ENCODE peak calls at places on chromosomes 13 and 19, in five cellular contexts. H is colonic mucosa, K is brain microvascular endothelial cell, T is testis, R is caudate nucleus. A is an unnamed sample.

GRCh38 chr19:48607359-48607755 is 815 bp downstream of the SPACA4 start:
- DNase-seq in R (no peak), T (no peak), K (no peak), H (no peak), A (no peak)

GRCh38 chr13:95624020-95624419 is 20.5 kb downstream of the DZIP1 start:
- DNase-seq in H (peak; percentile 29), R (no peak), K (no peak), T (no peak), A (peak; percentile 9)

GRCh38 chr19:47762615-47763308 is 15.7 kb upstream of the SELENOW start:
- DNase-seq in K (no peak), T (no peak), H (no peak), R (no peak), A (no peak)

GRCh38 chr13:88526853-88527215 is 855.7 kb downstream of the SLITRK5 start:
- DNase-seq in R (no peak), T (no peak), K (no peak), H (no peak), A (no peak)

GRCh38 chr19:30783212-30783611 is 411.0 kb downstream of the ZNF536 start:
- DNase-seq in R (no peak), T (no peak), H (no peak), K (no peak), A (no peak)

GRCh38 chr19:47240561-47240960 is 9.6 kb upstream of the BBC3 start:
- DNase-seq in H (no peak), K (no peak), T (no peak), R (no peak), A (no peak)

GRCh38 chr19:41734585-41734984 is 20.7 kb upstream of the CEACAM6 start:
- DNase-seq in K (no peak), R (no peak), T (no peak), H (peak; percentile 90), A (no peak)

GRCh38 chr19:54424660-54425381 is 9.6 kb downstream of the TTYH1 start:
- DNase-seq in K (no peak), R (no peak), T (no peak), H (no peak), A (no peak)

GRCh38 chr13:108322206-108322824 is 52.8 kb downstream of the TNFSF13B start:
- DNase-seq in H (no peak), R (no peak), T (no peak), K (peak; percentile 22), A (peak; percentile 31)